ENCODE peak calls at places on chromosomes 7 and 10, in eight cellular contexts. O is colonic mucosa, I is HepG2, N is fibroblast of pulmonary artery, J is GM10248, V is neural crest cell, D is testis, Y is hepatocyte. K is an unnamed sample.

GRCh38 chr10:84308481-84309304 is 19.7 kb upstream of the CCSER2 start:
- DNase-seq in J (no peak), Y (no peak), I (no peak), D (no peak), O (peak), V (no peak), N (peak), K (peak)

GRCh38 chr10:122050811-122051210 is 61.8 kb downstream of the TACC2 start:
- DNase-seq in O (no peak), I (no peak), V (no peak), D (no peak), N (no peak), Y (no peak), J (no peak), K (no peak)

GRCh38 chr7:64045301-64046040 is at the start of gene ZNF727:
- DNase-seq in O (peak), J (no peak), D (peak), Y (no peak), V (no peak), N (no peak), I (no peak), K (no peak)

GRCh38 chr7:75951506-75951905 is 36.6 kb downstream of the POR start:
- DNase-seq in N (peak), V (no peak), O (no peak), J (no peak), Y (peak), I (peak), D (no peak), K (no peak)

GRCh38 chr10:112335104-112335840 is 38.6 kb upstream of the ACSL5 start:
- DNase-seq in O (peak), N (peak), I (no peak), V (no peak), Y (no peak), D (no peak), J (no peak), K (no peak)

GRCh38 chr7:17530249-17530648 is 231.8 kb downstream of the AHR start:
- DNase-seq in V (no peak), D (peak), N (peak), Y (peak), O (no peak), I (no peak), J (no peak), K (no peak)

GRCh38 chr7:21767300-21767900 is 178.3 kb downstream of the CDCA7L start:
- DNase-seq in O (peak), V (peak), D (peak), N (peak), I (peak), J (peak), Y (peak), K (peak)

GRCh38 chr7:66055321-66055956 is 20.2 kb upstream of the ASL start:
- DNase-seq in Y (no peak), D (no peak), N (peak), V (no peak), J (peak), I (no peak), O (no peak), K (no peak)

GRCh38 chr7:55052081-55052480 is 33.3 kb downstream of the EGFR start:
- DNase-seq in J (no peak), I (no peak), V (no peak), N (peak), Y (no peak), O (no peak), D (no peak), K (no peak)

GRCh38 chr10:98664329-98665042 is 217.8 kb upstream of the HPS1 start:
- DNase-seq in Y (no peak), V (no peak), D (peak), O (peak), N (peak), J (peak), I (peak), K (peak)

GRCh38 chr7:155809947-155810606 is 2.2 kb downstream of the SHH start:
- DNase-seq in J (no peak), D (no peak), I (no peak), V (no peak), Y (no peak), O (no peak), N (no peak), K (no peak)

GRCh38 chr10:23994459-23995046 is 214.4 kb upstream of the KIAA1217 start:
- DNase-seq in O (peak), Y (peak), N (peak), V (peak), I (peak), D (peak), J (peak), K (peak)

GRCh38 chr10:70093335-70093944 is 39.2 kb downstream of the AIFM2 start:
- DNase-seq in D (no peak), I (no peak), J (no peak), V (no peak), Y (no peak), O (no peak), N (no peak), K (no peak)

GRCh38 chr7:102451371-102452054 is 13.2 kb downstream of the ALKBH4 start:
- DNase-seq in Y (peak), D (no peak), J (no peak), O (no peak), V (peak), N (no peak), I (peak), K (no peak)

GRCh38 chr10:30411263-30411662 is 22.7 kb upstream of the MAP3K8 start:
- DNase-seq in V (no peak), I (no peak), D (no peak), O (no peak), J (no peak), Y (no peak), N (no peak), K (no peak)

GRCh38 chr10:80161321-80162084 is 29.0 kb downstream of the PLAC9 start:
- DNase-seq in I (peak), O (no peak), D (no peak), V (no peak), N (no peak), Y (no peak), J (no peak), K (no peak)
- TF ChIP-seq CTCF in I (peak), O (no peak), D (no peak), V (peak), N (peak), Y (peak), J (no peak), K (peak)

DNA sequence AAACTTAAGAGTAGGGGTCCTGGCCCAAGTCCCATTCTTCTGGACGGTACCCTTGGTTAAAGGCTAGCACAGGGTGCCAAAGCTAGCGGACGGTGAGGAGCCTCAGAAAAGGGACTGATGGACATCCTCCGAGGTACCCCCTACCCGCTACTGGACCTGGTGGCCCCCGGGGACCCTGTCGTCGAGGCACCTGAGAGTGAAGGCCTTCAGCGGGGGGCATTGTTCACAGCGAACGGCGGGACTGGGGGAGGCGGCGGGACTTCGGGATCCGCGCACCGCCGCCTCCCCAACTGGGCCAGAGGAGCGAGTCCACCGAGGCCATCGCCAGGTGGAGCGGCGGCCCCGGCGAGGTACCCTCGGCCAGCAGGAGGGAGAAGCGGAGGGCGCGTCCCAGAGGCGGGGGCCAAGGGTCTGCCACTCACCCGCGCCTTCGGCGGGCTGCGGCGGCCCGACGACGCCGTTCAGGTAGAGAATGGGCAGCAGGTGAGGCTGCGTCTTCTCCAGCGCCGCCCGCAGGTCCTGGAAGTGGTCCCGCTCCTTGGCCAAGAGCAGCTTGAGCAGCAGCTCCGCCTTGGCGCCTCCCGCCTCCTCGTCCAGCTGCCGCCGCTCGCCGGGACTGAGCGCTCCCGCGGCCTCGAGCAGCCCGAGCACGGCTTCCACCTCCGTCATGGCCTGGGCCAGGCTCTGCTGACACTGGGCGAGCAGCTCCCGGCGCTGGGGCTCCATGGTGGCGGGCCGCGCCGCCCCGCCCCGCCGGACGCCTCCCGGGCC is 575 bp downstream of the DLG5 start:
- DNase-seq in O (peak), J (peak), V (peak), I (no peak), D (peak), Y (peak), N (peak), K (peak)
- TF ChIP-seq CTCF in O (no peak), J (peak), V (no peak), I (no peak), D (no peak), Y (no peak), N (no peak), K (peak)

GRCh38 chr10:74153123-74153522 is 2.1 kb downstream of the ADK start:
- DNase-seq in O (no peak), Y (no peak), J (no peak), N (peak), D (no peak), V (no peak), I (peak), K (peak)
- TF ChIP-seq CTCF in O (no peak), Y (peak), J (no peak), N (peak), D (peak), V (peak), I (no peak), K (peak)

GRCh38 chr10:33132626-33133025 is 174.6 kb upstream of the ITGB1 start:
- DNase-seq in D (no peak), N (no peak), Y (no peak), I (no peak), V (no peak), O (no peak), J (no peak), K (peak)
- TF ChIP-seq CTCF in D (no peak), N (no peak), Y (no peak), I (peak), V (no peak), O (no peak), J (no peak), K (peak)

DNA sequence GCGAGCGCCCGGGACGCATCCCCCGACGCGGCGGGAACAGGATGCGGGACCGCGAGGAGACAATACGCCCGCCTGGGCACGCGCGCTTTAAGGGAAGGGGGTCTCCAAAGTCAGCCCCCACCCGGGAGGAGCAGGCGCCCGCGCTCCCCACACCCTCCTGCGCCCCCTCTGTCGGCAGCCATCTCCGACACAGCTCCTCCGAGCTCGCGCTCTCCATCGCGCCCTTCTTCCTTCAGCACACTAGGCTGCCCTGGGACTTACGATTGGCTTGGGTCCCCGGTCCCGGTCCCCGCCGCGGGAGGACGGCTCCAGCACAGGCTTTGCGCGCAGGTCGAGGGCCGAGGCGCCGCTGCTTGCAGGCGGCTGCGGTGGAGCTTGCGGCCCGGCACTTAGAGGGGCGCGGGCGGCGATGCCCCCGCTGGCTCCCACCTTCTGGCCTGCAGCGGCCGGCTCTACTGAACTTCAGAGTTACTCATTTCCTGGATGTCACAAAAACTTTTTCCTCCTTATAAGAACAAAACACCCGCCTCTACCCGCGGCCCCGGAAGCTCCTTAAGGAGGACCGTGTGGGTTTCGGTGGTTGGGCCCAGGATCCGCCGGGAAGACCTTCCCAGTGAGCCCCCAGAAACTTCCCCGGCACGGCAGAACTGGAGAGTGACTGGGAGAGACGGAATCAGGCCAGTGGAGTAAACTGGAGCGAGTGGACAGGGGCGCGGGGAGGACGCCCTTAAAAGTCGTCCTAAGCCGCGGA is at the start of gene ITPRIP:
- DNase-seq in Y (peak), O (peak), I (peak), D (peak), J (peak), V (peak), N (peak), K (peak)
- TF ChIP-seq CTCF in Y (no peak), O (no peak), I (peak), D (no peak), J (no peak), V (peak), N (peak), K (no peak)

DNA sequence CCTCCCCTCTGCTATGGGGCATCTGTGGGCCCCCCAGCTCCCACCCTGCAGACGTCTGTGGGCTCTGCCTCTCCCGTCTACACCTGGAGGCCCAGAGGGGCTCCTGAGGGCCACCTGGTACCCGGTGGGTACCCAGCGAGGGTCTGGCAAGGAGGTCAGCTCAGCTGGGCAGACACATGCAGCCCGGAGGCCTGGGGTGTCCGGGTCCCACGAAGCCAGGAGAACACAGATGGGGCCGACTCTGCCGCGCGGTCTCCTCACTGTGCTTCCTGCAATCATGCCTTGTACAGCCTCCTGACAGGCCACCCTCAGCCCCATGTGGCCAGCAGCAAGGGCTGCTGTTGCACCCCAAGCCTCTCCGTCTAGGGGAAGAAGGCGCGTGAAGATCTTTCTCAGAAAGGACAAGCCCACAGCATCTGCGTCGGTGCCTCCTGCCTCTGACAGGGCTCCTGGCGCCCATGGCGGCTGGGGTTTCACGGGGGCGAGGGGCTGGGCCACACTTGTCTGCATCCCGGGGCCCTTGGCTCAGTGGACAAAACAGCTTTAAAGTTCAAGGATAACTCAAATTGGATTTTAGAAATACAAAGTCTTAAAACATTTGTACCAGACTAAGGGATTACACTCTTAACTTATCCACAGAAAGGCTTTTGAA is 391.3 kb downstream of the DNAJB6 start:
- DNase-seq in V (no peak), I (no peak), D (no peak), O (no peak), J (no peak), Y (no peak), N (no peak), K (no peak)
- TF ChIP-seq CTCF in V (no peak), I (no peak), D (no peak), O (no peak), J (no peak), Y (no peak), N (no peak), K (no peak)